ENCODE peak calls at places on chromosome 21, in seven cellular contexts. I is endothelial cell of umbilical vein, T is prostate gland, Y is stomach, K is breast epithelium, O is esophagus muscularis mucosa, N is GM12878. A is an unnamed sample.

GRCh38 chr21:16509466-16509865 is 779.7 kb downstream of the USP25 start:
- DNase-seq in I (no peak), T (no peak), Y (no peak), K (no peak), O (no peak), N (no peak), A (no peak)

GRCh38 chr21:39860600-39860999 is 6.6 kb upstream of the PCP4 start:
- DNase-seq in I (no peak), T (no peak), Y (no peak), K (no peak), O (no peak), N (no peak), A (no peak)

GRCh38 chr21:36699026-36699545 is at the start of gene SIM2:
- DNase-seq in I (no peak), T (peak; percentile 63), Y (peak; percentile 90), K (no peak), O (no peak), N (no peak), A (no peak)

GRCh38 chr21:44083631-44084291 is 23.4 kb upstream of the PWP2 start:
- DNase-seq in I (peak; percentile 85), T (no peak), Y (peak; percentile 53), K (no peak), O (no peak), N (no peak), A (no peak)

GRCh38 chr21:44874497-44875331 is 1.2 kb upstream of the PTTG1IP start:
- DNase-seq in I (peak; percentile 61), T (peak; percentile 47), Y (peak; percentile 66), K (peak; percentile 68), O (no peak), N (no peak), A (peak; percentile 57)

GRCh38 chr21:36297938-36298572 is 21.9 kb upstream of the MORC3 start:
- DNase-seq in I (no peak), T (peak; percentile 92), Y (peak; percentile 56), K (peak; percentile 59), O (no peak), N (peak; percentile 85), A (peak; percentile 85)

GRCh38 chr21:28393279-28393678 is 599.4 kb downstream of the LTN1 start:
- DNase-seq in I (no peak), T (no peak), Y (peak; percentile 84), K (no peak), O (no peak), N (no peak), A (peak; percentile 83)

GRCh38 chr21:16865612-16866011 is 647.2 kb upstream of the CXADR start:
- DNase-seq in I (no peak), T (no peak), Y (no peak), K (no peak), O (no peak), N (no peak), A (no peak)

GRCh38 chr21:46187814-46188213 is 3.6 kb upstream of the SPATC1L start:
- DNase-seq in I (no peak), T (no peak), Y (no peak), K (no peak), O (peak; percentile 72), N (no peak), A (no peak)

GRCh38 chr21:46187251-46187650 is 3.0 kb upstream of the SPATC1L start:
- DNase-seq in I (no peak), T (no peak), Y (no peak), K (no peak), O (peak; percentile 17), N (no peak), A (no peak)

GRCh38 chr21:46189959-46190490 is 5.8 kb upstream of the SPATC1L start:
- DNase-seq in I (no peak), T (no peak), Y (no peak), K (peak; percentile 49), O (no peak), N (no peak), A (no peak)

GRCh38 chr21:46189213-46189958 is 5.1 kb upstream of the SPATC1L start:
- DNase-seq in I (peak; percentile 14), T (peak; percentile 62), Y (no peak), K (peak; percentile 50), O (peak; percentile 90), N (no peak), A (no peak)

DNA sequence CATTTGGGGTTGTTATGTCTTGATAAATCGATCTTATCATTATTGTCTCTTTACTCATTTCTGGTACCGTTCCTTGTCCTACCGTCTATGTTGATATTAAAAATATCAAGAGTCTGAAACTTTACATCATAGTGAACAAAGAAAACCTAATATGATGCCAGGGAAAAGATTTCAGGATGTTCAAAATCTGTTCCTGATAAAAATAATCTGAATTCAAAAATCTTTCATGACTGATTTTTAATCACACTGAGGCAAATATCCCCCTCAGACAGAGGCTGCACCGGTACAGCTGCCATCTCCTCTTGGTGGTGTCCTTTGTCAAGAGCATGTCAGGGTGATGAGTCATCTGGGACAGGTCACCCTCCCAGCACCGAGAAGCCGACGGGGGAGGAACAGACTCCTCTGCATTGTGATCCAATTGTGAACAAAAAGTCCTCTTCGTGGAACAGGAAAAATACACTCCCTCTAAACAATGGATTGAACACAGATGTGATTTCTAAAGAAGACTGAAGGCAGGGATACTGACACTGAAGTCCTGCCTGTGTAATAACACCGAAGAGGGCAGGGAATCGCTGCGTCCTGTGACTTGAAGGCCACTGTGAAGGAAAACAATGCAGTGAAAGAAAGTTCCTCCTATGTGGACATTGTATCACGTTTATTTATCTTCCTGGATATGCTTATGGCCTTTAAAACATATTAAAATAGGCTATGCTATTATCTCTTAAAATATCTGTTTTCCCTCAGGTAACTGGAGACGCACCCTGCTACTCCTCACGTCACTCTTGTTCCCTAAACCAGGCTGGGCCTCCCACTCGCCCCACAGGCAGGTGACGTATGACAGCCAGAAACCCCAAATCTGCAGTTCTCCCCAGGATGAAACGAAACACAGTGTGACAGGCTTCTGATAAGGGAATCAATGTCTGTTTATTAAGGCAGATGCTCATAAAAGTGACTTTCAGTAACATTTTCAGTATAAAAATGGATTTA is 4.3 kb upstream of the SPATC1L start:
- DNase-seq in I (peak; percentile 83), T (peak; percentile 82), Y (no peak), K (peak; percentile 74), O (peak; percentile 92), N (no peak), A (no peak)
- H3K27ac ChIP-seq in I (peak overlapping the region; percentile 69), T (peak overlapping the region; percentile 99), Y (no peak overlapping the region), K (peak overlapping the region; percentile 92), O (peak overlapping the region; percentile 78), N (no peak overlapping the region), A (peak overlapping the region; percentile 29)

DNA sequence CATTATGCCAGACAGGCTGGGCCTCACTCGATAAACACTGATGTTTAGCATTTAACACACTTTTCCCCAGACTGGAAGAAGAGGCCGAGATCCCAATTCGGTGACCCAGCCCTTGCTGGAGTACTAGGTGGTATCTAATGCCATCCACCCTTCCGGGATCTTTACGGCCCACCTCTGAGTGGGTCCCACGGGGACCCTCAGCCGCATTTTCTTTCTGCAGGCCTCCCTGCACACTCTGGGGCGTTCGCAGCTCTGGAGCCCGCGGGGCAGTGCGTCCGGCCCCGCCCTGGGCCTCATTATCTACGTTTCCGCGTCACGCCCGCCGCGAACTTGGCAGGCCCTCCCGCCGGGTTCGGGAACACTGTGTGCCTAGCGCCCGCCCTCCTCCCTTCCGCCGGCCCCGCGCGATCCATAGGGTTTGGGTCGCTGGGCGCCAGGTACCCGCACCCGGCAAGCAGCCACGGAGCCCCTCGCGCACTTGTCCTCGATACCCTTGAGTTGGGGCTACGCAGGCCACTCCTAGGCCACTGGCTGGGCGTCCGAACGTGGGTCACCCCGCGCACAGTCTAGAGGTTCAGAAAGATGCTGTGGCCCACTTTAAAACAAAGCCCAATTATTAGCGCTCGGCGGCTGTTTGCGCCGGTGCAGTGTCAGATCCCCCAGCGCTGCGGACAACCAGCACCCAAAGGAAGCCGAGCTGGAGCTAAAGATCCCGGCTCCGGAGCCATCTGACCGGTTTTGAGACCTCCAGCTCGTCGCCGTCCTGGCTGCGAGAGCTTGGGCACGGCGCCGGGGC is 942 bp upstream of the EVA1C start:
- DNase-seq in I (peak; percentile 57), T (peak; percentile 93), Y (peak; percentile 97), K (peak; percentile 88), O (peak; percentile 96), N (no peak), A (peak; percentile 95)
- TF ChIP-seq POLR2AphosphoS5 in I (peak; percentile 40), T (peak; percentile 96), Y (peak; percentile 98), K (peak; percentile 89), O (peak; percentile 99), N (no peak), A (peak; percentile 97)

GRCh38 chr21:41507521-41508414 is at the start of gene TMPRSS2:
- DNase-seq in I (no peak), T (peak; percentile 83), Y (peak; percentile 92), K (peak; percentile 70), O (no peak), N (no peak), A (peak; percentile 90)

GRCh38 chr21:41506005-41506404 is 2.0 kb downstream of the TMPRSS2 start:
- DNase-seq in I (no peak), T (no peak), Y (no peak), K (no peak), O (no peak), N (no peak), A (no peak)

GRCh38 chr21:41508415-41509205 is 652 bp upstream of the TMPRSS2 start:
- DNase-seq in I (no peak), T (no peak), Y (no peak), K (no peak), O (no peak), N (no peak), A (no peak)

GRCh38 chr21:41509206-41509496 is 1.2 kb upstream of the TMPRSS2 start:
- DNase-seq in I (no peak), T (no peak), Y (no peak), K (no peak), O (no peak), N (no peak), A (no peak)

DNA sequence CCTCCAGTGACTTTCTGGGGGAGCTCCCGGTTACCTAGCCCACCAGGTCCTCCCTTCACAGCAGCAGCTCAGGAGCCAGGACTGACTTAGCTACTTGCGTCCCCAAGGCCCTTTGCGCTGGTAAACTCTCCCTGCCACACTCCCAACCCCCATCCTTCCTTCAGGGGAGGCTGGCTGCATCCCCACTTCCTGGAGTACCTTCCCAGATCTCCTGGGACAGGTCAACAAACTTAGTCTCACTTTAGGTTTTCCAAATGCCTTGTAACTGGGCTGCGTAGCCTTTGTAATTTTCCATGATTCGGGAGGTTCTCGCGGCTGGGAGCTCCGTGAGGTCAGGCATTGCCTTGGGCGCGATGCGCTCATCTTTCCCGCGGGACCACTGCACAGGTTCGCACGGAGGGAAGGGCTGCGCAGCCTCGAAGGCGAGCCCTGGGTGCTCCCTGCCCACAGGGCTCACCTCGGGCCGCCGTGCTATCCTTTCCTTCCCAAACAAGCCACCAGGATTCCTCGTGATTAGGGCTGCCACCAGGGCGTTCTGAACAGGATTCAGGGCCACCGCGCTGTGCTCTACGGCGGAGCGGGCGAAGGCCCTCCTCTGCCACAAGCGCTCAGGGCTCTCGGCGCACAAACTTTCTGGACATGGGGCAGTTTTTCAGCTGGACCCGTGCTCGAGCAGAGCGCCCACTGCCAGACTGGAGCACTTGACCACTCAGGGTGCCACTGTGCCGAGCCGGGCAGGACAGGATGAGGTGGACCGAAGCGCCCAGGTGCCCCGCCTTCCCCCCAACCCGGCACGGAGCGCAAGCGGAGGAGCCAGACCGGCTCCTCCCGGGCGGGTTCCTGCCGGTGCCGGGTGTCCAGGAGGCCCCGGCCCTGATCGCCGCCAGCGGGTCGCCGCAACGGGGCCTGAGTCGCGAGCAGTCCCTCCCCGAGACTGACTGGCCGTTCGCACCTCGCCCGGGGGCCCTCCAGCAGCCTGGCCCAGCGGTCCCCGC is 1.1 kb downstream of the TMPRSS2 start:
- DNase-seq in I (no peak), T (no peak), Y (peak; percentile 75), K (peak; percentile 72), O (no peak), N (no peak), A (peak; percentile 56)
- TF ChIP-seq POLR2A in I (no peak), T (peak; percentile 16), Y (no peak), K (no peak), O (no peak), N (no peak), A (peak; percentile 25)

DNA sequence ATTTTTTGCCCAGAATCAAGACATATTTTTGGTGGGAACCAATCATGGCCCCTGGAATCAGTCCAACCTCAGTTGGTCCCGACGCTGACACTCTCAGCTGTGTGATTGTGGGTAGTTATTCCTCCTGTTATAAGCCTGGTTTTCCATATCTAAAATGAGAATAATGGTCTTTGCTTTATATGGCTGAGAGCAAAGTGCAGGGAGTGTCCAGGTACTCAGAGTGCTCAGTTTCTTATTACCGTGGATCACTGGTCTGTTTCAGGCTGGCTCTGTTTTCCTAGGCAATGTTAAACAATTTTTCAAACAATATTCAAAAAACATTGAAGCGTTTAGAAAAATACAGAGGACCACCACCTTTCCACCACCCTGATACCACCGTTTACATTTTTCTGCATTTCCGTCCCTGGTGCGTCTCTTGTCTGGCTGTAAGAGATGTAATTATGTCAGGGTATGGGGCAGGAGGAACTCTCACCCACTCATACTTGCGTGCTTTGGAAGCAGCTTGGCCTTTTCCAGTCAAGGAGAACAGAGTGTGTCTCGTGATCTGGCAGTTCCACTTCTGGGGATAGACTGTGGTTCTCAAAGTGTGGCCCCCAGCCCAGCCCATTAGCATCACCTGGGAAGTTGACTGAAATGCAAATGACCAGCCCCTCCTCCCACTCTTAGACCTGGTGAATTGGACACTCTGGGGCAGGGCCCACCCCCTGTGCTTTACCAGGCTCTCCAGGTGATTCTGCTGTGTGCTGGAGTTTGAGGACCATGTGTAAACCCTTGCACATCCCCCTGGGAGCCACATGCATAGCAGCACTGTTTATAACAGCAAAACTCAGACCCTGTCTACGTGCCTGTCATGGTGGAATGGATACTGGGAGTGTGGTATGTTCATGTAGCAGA is 6.8 kb downstream of the MX1 start:
- DNase-seq in I (no peak), T (no peak), Y (no peak), K (no peak), O (no peak), N (no peak), A (no peak)
- H3K27ac ChIP-seq in I (no peak overlapping the region), T (no peak overlapping the region), Y (no peak overlapping the region), K (no peak overlapping the region), O (no peak overlapping the region), N (no peak overlapping the region), A (peak overlapping the region; percentile 67)

A was measured in transverse colon.